ENCODE peak calls at places on chromosomes 16 and 17, in four cellular contexts. N, H, E and K are unnamed samples.

GRCh38 chr17:42677012-42677857 is 441 bp upstream of the PLEKHH3 start:
- DNase-seq in H (peak; percentile 100), E (peak; percentile 100), N (peak; percentile 93), K (peak; percentile 100)

GRCh38 chr17:28221751-28222414 is 97.1 kb upstream of the TMEM97 start:
- DNase-seq in E (no peak), N (no peak), H (no peak), K (no peak)

GRCh38 chr17:22265807-22266206 is 573.5 kb downstream of the KCNJ18 start:
- DNase-seq in H (no peak), E (no peak), N (no peak), K (no peak)

GRCh38 chr16:14658063-14658462 is 25.3 kb downstream of the BFAR start:
- DNase-seq in H (no peak), N (no peak), E (no peak), K (no peak)

GRCh38 chr16:31276600-31276999 is 16.8 kb downstream of the ITGAM start:
- DNase-seq in N (no peak), E (no peak), H (no peak), K (no peak)

GRCh38 chr16:67150833-67151396 is at the start of gene B3GNT9:
- DNase-seq in N (no peak), H (peak; percentile 87), E (peak; percentile 76), K (peak; percentile 94)

GRCh38 chr16:2207872-2208271 is 2.6 kb downstream of the MLST8 start:
- DNase-seq in H (no peak), E (no peak), N (no peak), K (no peak)

GRCh38 chr17:4786111-4786491 is at the start of gene VMO1:
- DNase-seq in H (peak; percentile 44), N (no peak), E (no peak), K (peak; percentile 84)

GRCh38 chr16:55754056-55754455 is 78.8 kb downstream of the CES1 start:
- DNase-seq in N (no peak), E (no peak), H (no peak), K (no peak)

GRCh38 chr17:2436516-2436915 is 35.7 kb upstream of the MNT start:
- DNase-seq in N (no peak), H (no peak), E (no peak), K (no peak)

GRCh38 chr17:42139093-42139492 is 15.7 kb downstream of the RAB5C start:
- DNase-seq in N (no peak), E (no peak), H (no peak), K (peak; percentile 64)

GRCh38 chr16:57479422-57480126 is 6.7 kb downstream of the DOK4 start:
- DNase-seq in E (peak; percentile 73), H (peak; percentile 82), N (no peak), K (no peak)

GRCh38 chr17:77223642-77224420 is 83.1 kb downstream of the SEC14L1 start:
- DNase-seq in E (peak; percentile 44), H (no peak), N (no peak), K (peak; percentile 33)

GRCh38 chr17:39281806-39282205 is 56.1 kb upstream of the STAC2 start:
- DNase-seq in E (no peak), N (no peak), H (peak; percentile 26), K (no peak)

GRCh38 chr17:29376667-29377268 is 13.4 kb upstream of the TAOK1 start:
- DNase-seq in H (peak; percentile 91), N (no peak), E (peak; percentile 6), K (no peak)

GRCh38 chr16:54458923-54459322 is 172.3 kb upstream of the IRX3 start:
- DNase-seq in H (no peak), E (no peak), N (no peak), K (no peak)

GRCh38 chr17:68326681-68327080 is 35.4 kb downstream of the ARSG start:
- DNase-seq in N (no peak), H (no peak), E (no peak), K (no peak)

GRCh38 chr17:70510288-70510687 is 341.0 kb downstream of the KCNJ2 start:
- DNase-seq in E (no peak), H (no peak), N (no peak), K (no peak)

GRCh38 chr16:20866161-20866772 is 33.9 kb downstream of the DCUN1D3 start:
- DNase-seq in E (peak; percentile 29), H (peak; percentile 85), N (no peak), K (peak; percentile 74)

GRCh38 chr16:48231675-48232214 is 12.4 kb upstream of the LONP2 start:
- DNase-seq in H (peak; percentile 68), E (peak; percentile 10), N (peak; percentile 3), K (no peak)

GRCh38 chr16:84024854-84025253 is 17.7 kb downstream of the SLC38A8 start:
- DNase-seq in H (peak; percentile 69), E (no peak), N (no peak), K (no peak)

GRCh38 chr17:41382396-41382795 is 290 bp upstream of the KRT34 start:
- DNase-seq in H (no peak), N (no peak), E (no peak), K (no peak)

GRCh38 chr16:24077292-24077691 is 178.8 kb upstream of the CACNG3 start:
- DNase-seq in N (no peak), E (no peak), H (no peak), K (no peak)

GRCh38 chr17:77372444-77373297 is 231.9 kb downstream of the SEC14L1 start:
- DNase-seq in N (peak; percentile 44), H (peak; percentile 91), E (peak; percentile 88), K (peak; percentile 96)

GRCh38 chr17:37065486-37066321 is 117.0 kb downstream of the AATF start:
- DNase-seq in H (no peak), E (no peak), N (no peak), K (no peak)

GRCh38 chr17:62832405-62832804 is 24.3 kb upstream of the MARCHF10 start:
- DNase-seq in E (no peak), H (no peak), N (no peak), K (no peak)

GRCh38 chr17:66255112-66255511 is 25.9 kb upstream of the APOH start:
- DNase-seq in E (peak; percentile 36), N (peak; percentile 60), H (peak; percentile 88), K (no peak)

GRCh38 chr16:67277999-67278772 is 1.1 kb upstream of the PLEKHG4 start:
- DNase-seq in E (no peak), H (peak; percentile 72), N (no peak), K (peak; percentile 63)

GRCh38 chr17:76816590-76817135 is 51.5 kb upstream of the MGAT5B start:
- DNase-seq in N (peak; percentile 59), E (no peak), H (peak; percentile 70), K (no peak)

GRCh38 chr17:39194089-39194984 is 3.1 kb downstream of the CACNB1 start:
- DNase-seq in N (no peak), E (peak; percentile 71), H (peak; percentile 62), K (no peak)

GRCh38 chr17:57085448-57086068 is 512 bp downstream of the AKAP1 start:
- DNase-seq in H (peak; percentile 36), N (peak; percentile 58), E (peak; percentile 59), K (no peak)

GRCh38 chr16:77191259-77191969 is 424 bp downstream of the MON1B start:
- DNase-seq in H (peak; percentile 13), N (no peak), E (peak; percentile 29), K (peak; percentile 84)

GRCh38 chr16:87160218-87160617 is 157.0 kb downstream of the C16orf95 start:
- DNase-seq in H (peak; percentile 20), E (no peak), N (no peak), K (peak; percentile 85)

GRCh38 chr16:14300631-14301149 is 229.6 kb downstream of the MRTFB start:
- DNase-seq in E (peak; percentile 78), H (peak; percentile 89), N (no peak), K (peak; percentile 82)

GRCh38 chr16:86931410-86931941 is 353.1 kb downstream of the FOXL1 start:
- DNase-seq in E (peak; percentile 76), H (peak; percentile 93), N (no peak), K (peak; percentile 79)

GRCh38 chr16:539901-540530 is 12.5 kb downstream of the CAPN15 start:
- DNase-seq in H (no peak), E (no peak), N (no peak), K (no peak)

GRCh38 chr17:21304091-21304490 is 19.6 kb downstream of the MAP2K3 start:
- DNase-seq in H (no peak), N (no peak), E (no peak), K (peak; percentile 76)

GRCh38 chr17:9908649-9909042 is 3.6 kb upstream of the RCVRN start:
- DNase-seq in H (no peak), E (no peak), N (no peak), K (no peak)

DNA sequence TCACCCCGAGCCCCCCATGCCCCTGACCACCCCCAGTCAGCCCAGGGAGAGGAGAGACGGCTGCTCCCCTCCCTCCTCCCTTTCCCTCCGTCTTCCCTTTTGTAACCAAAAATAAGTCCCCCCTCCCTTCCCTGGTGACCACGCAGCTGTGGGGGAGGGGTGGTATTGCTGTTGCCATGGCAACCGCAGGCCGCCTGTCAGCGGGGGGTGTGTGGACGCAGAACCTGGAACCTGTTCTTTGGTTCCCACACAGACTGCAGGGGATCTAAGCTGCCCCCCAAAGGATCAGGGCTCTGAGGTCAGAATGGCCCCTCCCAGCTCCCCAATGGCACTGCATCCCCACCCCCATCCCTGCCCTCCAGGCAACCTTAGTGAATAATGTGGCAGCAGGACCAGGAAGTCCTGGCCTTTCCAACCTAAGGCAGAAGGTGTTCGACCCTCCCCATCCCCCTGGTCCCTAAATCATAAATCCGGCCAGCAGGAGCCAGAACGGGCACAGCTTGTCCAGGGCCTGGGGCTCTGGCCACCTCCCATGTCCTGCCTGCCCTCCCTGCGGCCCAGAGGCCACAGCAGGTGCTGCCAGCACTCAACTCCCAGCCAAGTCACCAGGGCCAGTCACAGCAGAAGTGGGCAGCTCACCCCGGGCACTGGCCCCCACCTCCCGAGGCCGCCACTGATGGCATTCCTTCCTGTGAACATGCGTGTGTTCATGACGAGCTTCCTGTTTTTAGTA is 12.0 kb downstream of the CA4 start:
- DNase-seq in E (no peak), H (no peak), N (no peak), K (peak; percentile 86)
- H3K4me1 ChIP-seq in E (peaks cover 46% of the 10 kb centered on the region), H (peaks cover 18% of the 10 kb centered on the region), N (no peaks in the 10 kb centered on the region), K (peaks cover under 1% of the 10 kb centered on the region)

GRCh38 chr16:81212830-81213465 is 25.5 kb upstream of the BCO1 start:
- DNase-seq in E (no peak), N (no peak), H (no peak), K (no peak)
- H3K4me1 ChIP-seq in E (no peaks in the 10 kb centered on the region), N (no peaks in the 10 kb centered on the region), H (no peaks in the 10 kb centered on the region), K (no peaks in the 10 kb centered on the region)

DNA sequence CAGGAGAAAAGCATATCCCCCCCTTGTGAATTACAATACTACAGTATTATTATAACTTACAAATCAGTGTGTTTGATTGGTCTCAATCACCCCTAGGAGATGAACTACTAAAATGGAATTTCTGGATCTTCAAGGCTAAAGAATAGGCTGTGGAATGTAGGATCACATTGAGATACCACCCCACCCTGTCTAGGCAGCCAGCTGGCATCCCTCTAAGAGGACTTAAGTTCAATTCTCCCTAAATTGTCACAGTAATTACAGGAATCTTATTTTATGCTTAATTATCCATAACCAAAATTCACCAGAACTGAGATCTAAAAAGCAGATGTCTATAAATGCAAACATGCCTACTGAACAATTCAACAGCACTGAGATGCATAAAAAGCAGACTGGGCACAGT is 12.1 kb downstream of the AP1G1 start:
- DNase-seq in E (no peak), H (no peak), N (no peak), K (no peak)
- H3K4me1 ChIP-seq in E (peaks cover 43% of the 10 kb centered on the region), H (peaks cover 4% of the 10 kb centered on the region), N (peaks cover 24% of the 10 kb centered on the region), K (no peaks in the 10 kb centered on the region)

DNA sequence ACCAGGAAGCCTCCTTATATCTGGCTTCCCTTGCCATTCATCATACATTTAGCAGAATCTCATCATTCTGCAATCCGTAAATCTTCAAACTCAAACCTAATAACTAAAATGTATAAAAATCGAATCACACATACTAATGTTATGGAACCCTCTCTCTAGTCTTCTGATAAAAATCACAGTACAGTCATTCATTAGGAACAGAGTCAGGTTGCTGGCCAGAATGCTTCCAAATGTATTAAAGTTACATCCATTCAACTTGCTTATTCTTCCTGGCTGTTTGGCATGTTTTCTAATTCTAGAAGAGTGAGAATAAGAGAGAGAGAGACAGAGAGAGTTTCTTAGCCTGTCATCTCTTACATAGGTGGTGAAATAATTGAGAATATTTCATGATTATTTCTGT is 16.5 kb upstream of the RASL10B start:
- DNase-seq in H (no peak), E (no peak), N (no peak), K (no peak)
- H3K4me1 ChIP-seq in H (peaks cover 56% of the 10 kb centered on the region), E (peaks cover 38% of the 10 kb centered on the region), N (peaks cover 18% of the 10 kb centered on the region), K (peaks cover 19% of the 10 kb centered on the region)